ENCODE peak calls at places on chromosome 12, in five cellular contexts. One of them, this sample, is unnamed.

GRCh38 chr12:98745578-98746391 is 100.7 kb downstream of the APAF1 start:
- DNase-seq in posterior vena cava: no peak
- DNase-seq in anterior cingulate cortex: no peak
- DNase-seq in DMS53: peak; percentile 71
- DNase-seq in iPS-NIHi11: no peak
- DNase-seq in this sample: peak; percentile 52

GRCh38 chr12:45302621-45303020 is 86.7 kb downstream of the ANO6 start:
- DNase-seq in anterior cingulate cortex: no peak
- DNase-seq in DMS53: no peak
- DNase-seq in posterior vena cava: no peak
- DNase-seq in iPS-NIHi11: no peak
- DNase-seq in this sample: no peak

GRCh38 chr12:3725267-3726115 is 27.4 kb downstream of the CRACR2A start:
- DNase-seq in posterior vena cava: no peak
- DNase-seq in DMS53: no peak
- DNase-seq in iPS-NIHi11: no peak
- DNase-seq in anterior cingulate cortex: no peak
- DNase-seq in this sample: no peak

GRCh38 chr12:9673404-9674225 is 4.1 kb downstream of the CLEC2D start:
- DNase-seq in DMS53: peak; percentile 71
- DNase-seq in anterior cingulate cortex: no peak
- DNase-seq in posterior vena cava: peak; percentile 83
- DNase-seq in iPS-NIHi11: peak; percentile 37
- DNase-seq in this sample: peak; percentile 17

GRCh38 chr12:77118696-77119095 is 53.3 kb upstream of the E2F7 start:
- DNase-seq in iPS-NIHi11: no peak
- DNase-seq in anterior cingulate cortex: no peak
- DNase-seq in posterior vena cava: no peak
- DNase-seq in DMS53: peak; percentile 57
- DNase-seq in this sample: no peak

GRCh38 chr12:108980831-108981618 is 39.8 kb downstream of the SVOP start:
- DNase-seq in iPS-NIHi11: no peak
- DNase-seq in DMS53: no peak
- DNase-seq in posterior vena cava: no peak
- DNase-seq in anterior cingulate cortex: no peak
- DNase-seq in this sample: no peak

GRCh38 chr12:65638324-65638723 is 186.0 kb upstream of the HMGA2 start:
- DNase-seq in DMS53: no peak
- DNase-seq in iPS-NIHi11: no peak
- DNase-seq in posterior vena cava: no peak
- DNase-seq in anterior cingulate cortex: no peak
- DNase-seq in this sample: no peak

GRCh38 chr12:110262442-110263388 is 18.3 kb upstream of the ATP2A2 start:
- DNase-seq in DMS53: no peak
- DNase-seq in iPS-NIHi11: no peak
- DNase-seq in posterior vena cava: no peak
- DNase-seq in anterior cingulate cortex: no peak
- DNase-seq in this sample: no peak

GRCh38 chr12:24366514-24366913 is 417.0 kb upstream of the SOX5 start:
- DNase-seq in posterior vena cava: no peak
- DNase-seq in iPS-NIHi11: no peak
- DNase-seq in anterior cingulate cortex: no peak
- DNase-seq in DMS53: no peak
- DNase-seq in this sample: no peak

GRCh38 chr12:19572920-19573558 is 133.7 kb downstream of the AEBP2 start:
- DNase-seq in anterior cingulate cortex: no peak
- DNase-seq in iPS-NIHi11: peak; percentile 69
- DNase-seq in posterior vena cava: peak; percentile 79
- DNase-seq in DMS53: peak; percentile 88
- DNase-seq in this sample: peak; percentile 54

GRCh38 chr12:6318440-6318879 is 8.0 kb downstream of the PLEKHG6 start:
- DNase-seq in anterior cingulate cortex: no peak
- DNase-seq in iPS-NIHi11: no peak
- DNase-seq in posterior vena cava: no peak
- DNase-seq in DMS53: no peak
- DNase-seq in this sample: no peak

GRCh38 chr12:56162468-56163290 is 4.5 kb downstream of the MYL6 start:
- DNase-seq in posterior vena cava: no peak
- DNase-seq in anterior cingulate cortex: no peak
- DNase-seq in DMS53: peak; percentile 36
- DNase-seq in iPS-NIHi11: no peak
- DNase-seq in this sample: no peak

GRCh38 chr12:40907115-40907521 is 214.9 kb downstream of the CNTN1 start:
- DNase-seq in iPS-NIHi11: no peak
- DNase-seq in DMS53: peak; percentile 60
- DNase-seq in posterior vena cava: no peak
- DNase-seq in anterior cingulate cortex: no peak
- DNase-seq in this sample: peak; percentile 21

GRCh38 chr12:53062011-53062961 is 12.4 kb downstream of the TNS2 start:
- DNase-seq in iPS-NIHi11: no peak
- DNase-seq in anterior cingulate cortex: no peak
- DNase-seq in posterior vena cava: peak; percentile 74
- DNase-seq in DMS53: peak; percentile 48
- DNase-seq in this sample: no peak

GRCh38 chr12:99959549-99960170 is 25.1 kb downstream of the ANKS1B start:
- DNase-seq in posterior vena cava: no peak
- DNase-seq in iPS-NIHi11: no peak
- DNase-seq in DMS53: peak; percentile 85
- DNase-seq in anterior cingulate cortex: no peak
- DNase-seq in this sample: peak; percentile 91

GRCh38 chr12:78931466-78931990 is 67.0 kb downstream of the SYT1 start:
- DNase-seq in iPS-NIHi11: peak; percentile 5
- DNase-seq in anterior cingulate cortex: no peak
- DNase-seq in DMS53: peak; percentile 39
- DNase-seq in posterior vena cava: no peak
- DNase-seq in this sample: peak; percentile 44

GRCh38 chr12:54355104-54355815 is 9.0 kb downstream of the GPR84 start:
- DNase-seq in DMS53: no peak
- DNase-seq in anterior cingulate cortex: no peak
- DNase-seq in iPS-NIHi11: no peak
- DNase-seq in posterior vena cava: no peak
- DNase-seq in this sample: peak; percentile 41

GRCh38 chr12:19010087-19010486 is 119.4 kb upstream of the PLEKHA5 start:
- DNase-seq in DMS53: no peak
- DNase-seq in posterior vena cava: no peak
- DNase-seq in iPS-NIHi11: no peak
- DNase-seq in anterior cingulate cortex: no peak
- DNase-seq in this sample: no peak

GRCh38 chr12:7788316-7788689 is 899 bp upstream of the NANOG start:
- DNase-seq in anterior cingulate cortex: no peak
- DNase-seq in posterior vena cava: no peak
- DNase-seq in iPS-NIHi11: no peak
- DNase-seq in DMS53: no peak
- DNase-seq in this sample: no peak